ENCODE peak calls at places on chromosomes 4 and X, in ten cellular contexts. H, P, T, L, U, O, E, F, Q and I are unnamed samples.

GRCh38 chr4:25993564-25994185 is 79.7 kb downstream of the SMIM20 start:
- DNase-seq in F (no peak), P (no peak), T (no peak), U (peak; percentile 45), E (no peak), H (no peak), Q (peak; percentile 34), L (peak; percentile 56), O (peak; percentile 29), I (peak; percentile 25)

GRCh38 chrX:21658152-21658737 is at the start of gene KLHL34:
- DNase-seq in U (no peak), T (no peak), P (no peak), L (no peak), O (no peak), F (no peak), Q (peak; percentile 6), H (no peak), E (no peak), I (no peak)

GRCh38 chrX:101659601-101660063 is at the start of gene ARMCX2:
- DNase-seq in F (no peak), P (no peak), O (peak; percentile 74), E (no peak), H (peak; percentile 28), T (peak; percentile 20), L (no peak), Q (peak; percentile 66), U (peak; percentile 41), I (no peak)

GRCh38 chrX:1531106-1531890 is 5.7 kb downstream of the P2RY8 start:
- DNase-seq in F (no peak), P (no peak), T (no peak), E (no peak), H (no peak), U (no peak), Q (no peak), L (no peak), O (no peak), I (no peak)

GRCh38 chr4:53489279-53489889 is 101.9 kb downstream of the LNX1 start:
- DNase-seq in Q (no peak), P (no peak), L (no peak), H (no peak), F (no peak), U (no peak), O (peak; percentile 56), T (no peak), E (no peak), I (no peak)

GRCh38 chr4:99966692-99967091 is 16.6 kb upstream of the H2AZ1 start:
- DNase-seq in F (no peak), H (no peak), L (no peak), E (no peak), O (no peak), U (no peak), T (no peak), Q (no peak), P (no peak), I (no peak)

GRCh38 chrX:19836337-19836736 is 51.1 kb downstream of the SH3KBP1 start:
- DNase-seq in O (no peak), U (no peak), Q (no peak), P (no peak), H (no peak), T (no peak), F (no peak), E (no peak), L (no peak), I (no peak)

GRCh38 chr4:8297141-8297601 is 27.6 kb downstream of the HTRA3 start:
- DNase-seq in P (no peak), L (no peak), E (no peak), T (no peak), U (no peak), O (no peak), H (no peak), Q (no peak), F (no peak), I (no peak)

GRCh38 chr4:16198271-16198670 is 28.0 kb downstream of the TAPT1 start:
- DNase-seq in P (no peak), Q (no peak), F (no peak), U (no peak), O (no peak), H (no peak), L (no peak), T (no peak), E (no peak), I (no peak)

GRCh38 chr4:40325406-40326019 is 9.6 kb upstream of the CHRNA9 start:
- DNase-seq in L (peak; percentile 58), F (no peak), E (peak; percentile 42), O (peak; percentile 77), P (no peak), U (peak; percentile 36), H (no peak), T (no peak), Q (peak; percentile 83), I (no peak)

GRCh38 chrX:118179718-118180117 is 63.1 kb upstream of the KLHL13 start:
- DNase-seq in F (no peak), T (no peak), U (no peak), E (no peak), L (no peak), H (no peak), O (no peak), P (no peak), Q (no peak), I (no peak)